ENCODE peak calls at places on chromosomes 1 and 21, in seven cellular contexts. One of them, this sample, is unnamed.

GRCh38 chr1:966603-967295 is 467 bp downstream of the PLEKHN1 start:
- DNase-seq in left ventricle myocardium superior: peak
- DNase-seq in HS-27A: no peak
- DNase-seq in stimulated activated CD8-positive, alpha-beta memory T cell treated with anti-CD3 and anti-CD28 coated beads, Interleukin-15, amount 100 ng/mL, for 24 hours: peak
- DNase-seq in breast epithelium: peak
- DNase-seq in NCI-H1417: peak
- DNase-seq in T follicular helper cell: peak
- DNase-seq in this sample: no peak

GRCh38 chr1:9035226-9035625 is 9.0 kb upstream of the SLC2A7 start:
- DNase-seq in T follicular helper cell: no peak
- DNase-seq in left ventricle myocardium superior: no peak
- DNase-seq in breast epithelium: no peak
- DNase-seq in stimulated activated CD8-positive, alpha-beta memory T cell treated with anti-CD3 and anti-CD28 coated beads, Interleukin-15, amount 100 ng/mL, for 24 hours: no peak
- DNase-seq in NCI-H1417: no peak
- DNase-seq in HS-27A: no peak
- DNase-seq in this sample: no peak

GRCh38 chr21:14875704-14876364 is 189.0 kb downstream of the NRIP1 start:
- DNase-seq in HS-27A: no peak
- DNase-seq in T follicular helper cell: no peak
- DNase-seq in breast epithelium: no peak
- DNase-seq in NCI-H1417: no peak
- DNase-seq in left ventricle myocardium superior: no peak
- DNase-seq in stimulated activated CD8-positive, alpha-beta memory T cell treated with anti-CD3 and anti-CD28 coated beads, Interleukin-15, amount 100 ng/mL, for 24 hours: no peak
- DNase-seq in this sample: no peak

GRCh38 chr1:42211224-42211623 is 46.7 kb upstream of the GUCA2A start:
- DNase-seq in left ventricle myocardium superior: no peak
- DNase-seq in NCI-H1417: no peak
- DNase-seq in T follicular helper cell: no peak
- DNase-seq in breast epithelium: no peak
- DNase-seq in HS-27A: no peak
- DNase-seq in stimulated activated CD8-positive, alpha-beta memory T cell treated with anti-CD3 and anti-CD28 coated beads, Interleukin-15, amount 100 ng/mL, for 24 hours: no peak
- DNase-seq in this sample: no peak

GRCh38 chr1:147612366-147612765 is 58.0 kb downstream of the ACP6 start:
- DNase-seq in T follicular helper cell: no peak
- DNase-seq in breast epithelium: no peak
- DNase-seq in stimulated activated CD8-positive, alpha-beta memory T cell treated with anti-CD3 and anti-CD28 coated beads, Interleukin-15, amount 100 ng/mL, for 24 hours: no peak
- DNase-seq in NCI-H1417: peak
- DNase-seq in HS-27A: no peak
- DNase-seq in left ventricle myocardium superior: no peak
- DNase-seq in this sample: no peak

GRCh38 chr1:89844860-89845259 is 24.0 kb downstream of the LRRC8D start:
- DNase-seq in left ventricle myocardium superior: no peak
- DNase-seq in NCI-H1417: no peak
- DNase-seq in stimulated activated CD8-positive, alpha-beta memory T cell treated with anti-CD3 and anti-CD28 coated beads, Interleukin-15, amount 100 ng/mL, for 24 hours: no peak
- DNase-seq in breast epithelium: no peak
- DNase-seq in HS-27A: no peak
- DNase-seq in T follicular helper cell: no peak
- DNase-seq in this sample: no peak

GRCh38 chr1:30160999-30161689 is 562.2 kb downstream of the MATN1 start:
- DNase-seq in stimulated activated CD8-positive, alpha-beta memory T cell treated with anti-CD3 and anti-CD28 coated beads, Interleukin-15, amount 100 ng/mL, for 24 hours: no peak
- DNase-seq in left ventricle myocardium superior: no peak
- DNase-seq in HS-27A: no peak
- DNase-seq in breast epithelium: no peak
- DNase-seq in NCI-H1417: no peak
- DNase-seq in T follicular helper cell: no peak
- DNase-seq in this sample: no peak

GRCh38 chr1:15331673-15332072 is 78.0 kb upstream of the EFHD2 start:
- DNase-seq in T follicular helper cell: no peak
- DNase-seq in left ventricle myocardium superior: no peak
- DNase-seq in stimulated activated CD8-positive, alpha-beta memory T cell treated with anti-CD3 and anti-CD28 coated beads, Interleukin-15, amount 100 ng/mL, for 24 hours: no peak
- DNase-seq in HS-27A: no peak
- DNase-seq in breast epithelium: no peak
- DNase-seq in NCI-H1417: no peak
- DNase-seq in this sample: no peak

GRCh38 chr1:92504751-92505692 is 18.3 kb upstream of the GFI1 start:
- DNase-seq in NCI-H1417: no peak
- DNase-seq in stimulated activated CD8-positive, alpha-beta memory T cell treated with anti-CD3 and anti-CD28 coated beads, Interleukin-15, amount 100 ng/mL, for 24 hours: no peak
- DNase-seq in breast epithelium: no peak
- DNase-seq in left ventricle myocardium superior: no peak
- DNase-seq in T follicular helper cell: no peak
- DNase-seq in HS-27A: no peak
- DNase-seq in this sample: no peak

GRCh38 chr1:111596499-111596898 is 23.1 kb upstream of the RAP1A start:
- DNase-seq in HS-27A: no peak
- DNase-seq in left ventricle myocardium superior: no peak
- DNase-seq in breast epithelium: no peak
- DNase-seq in T follicular helper cell: peak
- DNase-seq in NCI-H1417: no peak
- DNase-seq in stimulated activated CD8-positive, alpha-beta memory T cell treated with anti-CD3 and anti-CD28 coated beads, Interleukin-15, amount 100 ng/mL, for 24 hours: no peak
- DNase-seq in this sample: no peak

GRCh38 chr1:175839678-175840669 is 96.6 kb upstream of the TNR start:
- DNase-seq in breast epithelium: no peak
- DNase-seq in T follicular helper cell: no peak
- DNase-seq in stimulated activated CD8-positive, alpha-beta memory T cell treated with anti-CD3 and anti-CD28 coated beads, Interleukin-15, amount 100 ng/mL, for 24 hours: no peak
- DNase-seq in HS-27A: no peak
- DNase-seq in left ventricle myocardium superior: no peak
- DNase-seq in NCI-H1417: peak
- DNase-seq in this sample: no peak

GRCh38 chr1:212149566-212149965 is 114.0 kb downstream of the DTL start:
- DNase-seq in NCI-H1417: no peak
- DNase-seq in stimulated activated CD8-positive, alpha-beta memory T cell treated with anti-CD3 and anti-CD28 coated beads, Interleukin-15, amount 100 ng/mL, for 24 hours: no peak
- DNase-seq in T follicular helper cell: no peak
- DNase-seq in breast epithelium: no peak
- DNase-seq in left ventricle myocardium superior: no peak
- DNase-seq in HS-27A: no peak
- DNase-seq in this sample: no peak

GRCh38 chr1:5555853-5556252 is 436.4 kb downstream of the NPHP4 start:
- DNase-seq in breast epithelium: no peak
- DNase-seq in NCI-H1417: no peak
- DNase-seq in HS-27A: no peak
- DNase-seq in T follicular helper cell: no peak
- DNase-seq in left ventricle myocardium superior: no peak
- DNase-seq in stimulated activated CD8-positive, alpha-beta memory T cell treated with anti-CD3 and anti-CD28 coated beads, Interleukin-15, amount 100 ng/mL, for 24 hours: no peak
- DNase-seq in this sample: no peak

GRCh38 chr1:244046907-244047738 is 4.0 kb upstream of the ZBTB18 start:
- DNase-seq in HS-27A: no peak
- DNase-seq in NCI-H1417: peak
- DNase-seq in breast epithelium: no peak
- DNase-seq in left ventricle myocardium superior: no peak
- DNase-seq in stimulated activated CD8-positive, alpha-beta memory T cell treated with anti-CD3 and anti-CD28 coated beads, Interleukin-15, amount 100 ng/mL, for 24 hours: no peak
- DNase-seq in T follicular helper cell: peak
- DNase-seq in this sample: no peak

GRCh38 chr1:11434506-11434905 is 44.4 kb upstream of the DISP3 start:
- DNase-seq in stimulated activated CD8-positive, alpha-beta memory T cell treated with anti-CD3 and anti-CD28 coated beads, Interleukin-15, amount 100 ng/mL, for 24 hours: no peak
- DNase-seq in HS-27A: no peak
- DNase-seq in left ventricle myocardium superior: no peak
- DNase-seq in NCI-H1417: peak
- DNase-seq in breast epithelium: no peak
- DNase-seq in T follicular helper cell: no peak
- DNase-seq in this sample: no peak

GRCh38 chr1:202811296-202812175 is 782 bp downstream of the PCAT6 start:
- DNase-seq in T follicular helper cell: peak
- DNase-seq in stimulated activated CD8-positive, alpha-beta memory T cell treated with anti-CD3 and anti-CD28 coated beads, Interleukin-15, amount 100 ng/mL, for 24 hours: no peak
- DNase-seq in breast epithelium: no peak
- DNase-seq in left ventricle myocardium superior: peak
- DNase-seq in NCI-H1417: peak
- DNase-seq in HS-27A: no peak
- DNase-seq in this sample: no peak

GRCh38 chr1:116147114-116147510 is 35.9 kb downstream of the MAB21L3 start:
- DNase-seq in left ventricle myocardium superior: no peak
- DNase-seq in breast epithelium: no peak
- DNase-seq in stimulated activated CD8-positive, alpha-beta memory T cell treated with anti-CD3 and anti-CD28 coated beads, Interleukin-15, amount 100 ng/mL, for 24 hours: no peak
- DNase-seq in T follicular helper cell: no peak
- DNase-seq in NCI-H1417: no peak
- DNase-seq in HS-27A: no peak
- DNase-seq in this sample: no peak

GRCh38 chr1:150365945-150366344 is 2.0 kb downstream of the RPRD2 start:
- DNase-seq in NCI-H1417: no peak
- DNase-seq in left ventricle myocardium superior: no peak
- DNase-seq in T follicular helper cell: no peak
- DNase-seq in HS-27A: no peak
- DNase-seq in stimulated activated CD8-positive, alpha-beta memory T cell treated with anti-CD3 and anti-CD28 coated beads, Interleukin-15, amount 100 ng/mL, for 24 hours: no peak
- DNase-seq in breast epithelium: no peak
- DNase-seq in this sample: no peak

GRCh38 chr1:89453123-89453972 is 71.3 kb upstream of the LRRC8B start:
- DNase-seq in NCI-H1417: no peak
- DNase-seq in breast epithelium: no peak
- DNase-seq in stimulated activated CD8-positive, alpha-beta memory T cell treated with anti-CD3 and anti-CD28 coated beads, Interleukin-15, amount 100 ng/mL, for 24 hours: no peak
- DNase-seq in T follicular helper cell: no peak
- DNase-seq in HS-27A: no peak
- DNase-seq in left ventricle myocardium superior: no peak
- DNase-seq in this sample: no peak

GRCh38 chr1:155321577-155322497 is 1.1 kb downstream of the RUSC1 start:
- DNase-seq in NCI-H1417: no peak
- DNase-seq in left ventricle myocardium superior: peak
- DNase-seq in breast epithelium: no peak
- DNase-seq in HS-27A: no peak
- DNase-seq in T follicular helper cell: no peak
- DNase-seq in stimulated activated CD8-positive, alpha-beta memory T cell treated with anti-CD3 and anti-CD28 coated beads, Interleukin-15, amount 100 ng/mL, for 24 hours: no peak
- DNase-seq in this sample: no peak

GRCh38 chr21:33332143-33332542 is 7.4 kb downstream of the IFNAR1 start:
- DNase-seq in left ventricle myocardium superior: no peak
- DNase-seq in HS-27A: no peak
- DNase-seq in T follicular helper cell: no peak
- DNase-seq in stimulated activated CD8-positive, alpha-beta memory T cell treated with anti-CD3 and anti-CD28 coated beads, Interleukin-15, amount 100 ng/mL, for 24 hours: no peak
- DNase-seq in breast epithelium: no peak
- DNase-seq in NCI-H1417: no peak
- DNase-seq in this sample: no peak